ENCODE peak calls at places on chromosome 9, in six cellular contexts. X, I, B, H, E and A are unnamed samples.

GRCh38 chr9:134215709-134216448 is 51.5 kb upstream of the RNU6ATAC start:
- DNase-seq in X (peak), I (peak), B (peak), H (no peak), E (no peak), A (peak)

GRCh38 chr9:97536480-97536879 is 35.0 kb downstream of the TMOD1 start:
- DNase-seq in X (no peak), I (no peak), B (no peak), H (peak), E (no peak), A (peak)

GRCh38 chr9:36873247-36873875 is 160.7 kb downstream of the PAX5 start:
- DNase-seq in X (peak), I (peak), B (peak), H (peak), E (peak), A (peak)

GRCh38 chr9:70257991-70258691 is 637 bp upstream of the SMC5 start:
- DNase-seq in X (peak), I (peak), B (no peak), H (peak), E (peak), A (no peak)

GRCh38 chr9:96654450-96655197 is 493 bp downstream of the PRXL2C start:
- DNase-seq in X (peak), I (peak), B (peak), H (peak), E (peak), A (peak)

GRCh38 chr9:89676281-89676680 is 71.5 kb downstream of the GADD45G start:
- DNase-seq in X (no peak), I (peak), B (no peak), H (no peak), E (peak), A (peak)

GRCh38 chr9:116616304-116616914 is 70.7 kb upstream of the TRIM32 start:
- DNase-seq in X (no peak), I (no peak), B (no peak), H (no peak), E (no peak), A (no peak)

GRCh38 chr9:34891386-34891785 is 66.7 kb upstream of the PHF24 start:
- DNase-seq in X (no peak), I (no peak), B (no peak), H (no peak), E (no peak), A (no peak)

GRCh38 chr9:93261735-93262523 is 78.0 kb downstream of the WNK2 start:
- DNase-seq in X (no peak), I (peak), B (peak), H (no peak), E (no peak), A (peak)

GRCh38 chr9:15416880-15417279 is 5.8 kb upstream of the SNAPC3 start:
- DNase-seq in X (peak), I (peak), B (no peak), H (peak), E (peak), A (no peak)

DNA sequence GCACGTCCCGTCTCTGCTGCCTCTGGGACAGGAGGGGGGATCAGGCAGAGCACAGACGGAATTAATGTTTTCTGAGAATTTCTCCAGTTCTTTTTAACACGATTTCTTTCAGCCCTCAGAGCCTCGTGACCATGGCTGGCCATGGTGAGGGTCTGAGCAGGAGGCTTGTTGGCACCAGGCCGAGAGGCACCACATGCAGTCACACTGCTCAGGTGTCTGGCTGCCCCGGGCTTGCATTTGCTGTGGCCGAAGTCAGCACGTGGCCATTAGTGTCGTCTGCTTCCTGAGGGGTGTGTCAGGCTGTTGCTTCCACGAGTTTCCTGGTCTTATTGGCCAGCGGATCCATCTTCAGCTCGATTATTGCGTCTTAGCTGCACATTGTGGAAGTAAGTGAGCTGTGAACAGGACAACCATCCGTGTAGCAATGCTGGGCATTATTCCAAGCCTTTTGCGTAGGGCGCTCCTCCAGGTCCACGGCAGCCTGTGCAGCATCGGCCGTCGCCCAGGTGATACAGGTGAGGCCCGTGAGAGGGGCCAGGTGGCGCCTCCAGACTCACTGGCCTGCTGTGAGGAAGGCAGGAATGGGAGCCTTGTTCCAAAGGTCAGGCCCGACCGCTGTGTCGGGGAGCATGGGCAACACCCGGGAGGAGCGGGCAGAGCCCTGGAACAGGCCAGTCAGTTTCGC is 114.2 kb upstream of the CACNA1B start:
- DNase-seq in X (no peak), I (no peak), B (no peak), H (no peak), E (no peak), A (no peak)
- TF ChIP-seq POLR2A in X (no peak), I (no peak), B (no peak), H (no peak), E (no peak), A (no peak)

DNA sequence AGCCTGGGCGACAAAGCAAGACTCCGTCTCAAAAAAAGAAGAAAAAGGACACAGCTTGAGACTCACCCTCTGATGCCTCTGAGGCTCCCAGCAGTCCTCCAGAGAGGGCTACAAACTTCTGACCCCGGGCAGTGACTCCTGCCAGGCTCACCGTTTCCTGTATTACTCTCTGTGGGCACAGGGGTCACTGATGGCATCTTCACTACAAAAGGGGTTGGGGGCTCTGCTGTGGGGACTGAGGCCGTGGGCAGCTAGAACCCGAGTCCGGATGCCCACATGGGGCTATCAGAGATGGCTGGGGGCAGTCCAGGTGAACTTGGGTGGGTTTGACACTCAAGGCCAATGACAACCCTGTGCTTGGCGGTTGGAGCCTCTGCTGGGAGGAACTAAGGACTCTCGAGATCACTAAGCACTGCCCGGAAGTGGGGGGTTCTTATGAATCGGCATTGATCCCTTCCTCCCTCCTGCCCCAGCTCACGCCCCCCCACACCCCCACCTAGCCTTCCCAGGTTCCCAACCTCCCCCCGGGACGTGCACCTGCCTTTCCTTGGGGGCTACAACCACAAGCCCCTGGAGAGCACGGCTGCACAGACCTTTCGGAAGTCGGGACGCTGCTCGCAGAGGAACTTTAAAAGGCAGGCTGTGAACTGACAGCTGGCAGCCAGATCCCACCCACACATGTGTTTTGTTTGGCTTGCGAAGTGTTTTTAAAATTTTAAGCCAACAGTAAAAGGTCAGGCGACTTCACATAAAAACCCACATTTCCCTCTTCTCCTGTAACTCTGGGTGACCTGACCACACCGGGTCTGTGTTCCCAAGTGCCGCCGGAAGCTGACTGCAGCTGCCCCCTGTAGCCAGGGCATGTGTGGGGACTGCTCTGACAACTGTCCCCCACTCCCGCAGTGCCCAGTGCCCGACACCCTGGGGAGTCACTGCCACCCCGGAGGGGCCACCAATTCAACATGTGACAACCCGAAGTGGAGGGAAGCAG is 5.0 kb upstream of the RALGDS start:
- DNase-seq in X (no peak), I (no peak), B (peak), H (peak), E (no peak), A (no peak)
- H3K4me3 ChIP-seq in X (no peak), I (peak), B (peak), H (peak), E (peak), A (peak)

GRCh38 chr9:124286292-124286931 is 28.7 kb downstream of the NEK6 start:
- DNase-seq in X (no peak), I (peak), B (peak), H (no peak), E (peak), A (no peak)
- TF ChIP-seq POLR2A in X (no peak), I (no peak), B (no peak), H (no peak), E (no peak), A (no peak)

GRCh38 chr9:127809002-127809561 is 6.4 kb downstream of the FPGS start:
- DNase-seq in X (no peak), I (no peak), B (peak), H (no peak), E (no peak), A (no peak)
- H3K4me3 ChIP-seq in X (no peak), I (no peak), B (no peak), H (no peak), E (no peak), A (no peak)

DNA sequence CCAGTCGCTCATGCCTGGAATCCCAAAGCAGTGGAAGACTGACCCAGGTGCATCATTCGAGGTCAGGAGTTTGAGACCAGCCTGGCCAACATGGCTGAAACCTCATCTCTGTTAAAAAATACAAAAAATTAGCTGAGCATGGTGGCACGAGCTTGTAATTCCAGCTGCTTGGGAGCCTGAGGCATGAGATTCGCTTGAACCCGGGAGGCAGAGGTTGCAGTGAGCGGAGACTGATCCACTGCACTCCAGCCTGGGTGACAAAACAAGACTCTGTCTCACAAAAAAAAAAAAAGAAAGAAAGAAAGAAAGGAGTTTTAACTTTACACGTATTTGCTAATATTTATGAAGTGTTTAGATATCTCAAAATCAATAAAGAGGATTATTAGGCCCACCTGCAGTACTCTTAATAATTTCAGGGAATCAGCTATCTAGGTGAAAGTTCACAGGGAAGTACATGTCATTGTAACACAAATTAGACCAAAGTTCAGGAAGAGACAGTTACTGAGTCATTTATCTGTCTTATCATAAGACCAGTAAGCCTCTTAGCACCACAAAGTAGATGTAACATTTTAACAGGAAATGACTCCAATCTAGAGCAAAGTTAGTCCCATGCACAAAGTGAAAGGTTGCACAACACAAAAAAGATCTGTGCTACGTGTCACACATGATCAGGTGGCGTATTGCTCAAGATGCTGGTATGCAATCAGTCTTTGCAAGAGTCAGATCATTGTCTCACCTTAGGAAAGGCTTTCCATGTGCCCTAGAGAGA is 34.1 kb upstream of the PLIN2 start:
- DNase-seq in X (peak), I (peak), B (no peak), H (peak), E (peak), A (peak)
- TF ChIP-seq POLR2A in X (peak), I (no peak), B (no peak), H (no peak), E (no peak), A (no peak)

DNA sequence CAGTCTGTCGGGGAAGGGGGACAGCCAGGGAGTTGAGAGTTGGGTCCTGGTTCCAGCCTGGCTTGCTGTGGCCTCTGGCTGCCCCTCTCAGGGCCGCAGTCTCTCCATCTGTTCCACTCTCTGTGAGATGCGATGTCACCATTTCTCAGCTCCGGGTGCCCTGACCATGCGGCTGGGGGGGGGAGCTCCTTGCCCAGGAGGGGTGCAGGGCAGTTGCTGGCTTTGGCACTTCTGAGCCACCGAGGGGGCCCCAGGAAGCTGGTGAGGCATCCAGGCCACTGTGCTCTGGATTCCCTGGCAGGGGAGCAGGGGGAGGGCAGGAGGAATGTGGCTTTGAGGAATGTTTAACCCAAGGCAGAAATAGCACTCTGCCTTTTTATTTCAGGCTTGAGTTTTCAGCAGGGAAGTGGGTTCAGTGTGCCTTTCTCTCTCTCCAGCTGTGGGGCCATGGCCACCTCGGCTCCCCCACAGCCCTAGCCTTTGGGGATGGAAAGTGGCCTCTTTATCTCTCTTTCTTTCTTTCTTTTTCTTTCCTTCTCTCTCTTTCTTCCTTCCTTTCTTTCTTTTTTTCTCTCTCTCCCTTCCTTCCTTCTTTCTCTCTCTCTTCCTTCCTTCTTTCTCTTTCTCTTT is 11.0 kb downstream of the NCS1 start:
- DNase-seq in X (peak), I (no peak), B (no peak), H (no peak), E (no peak), A (no peak)
- H3K4me3 ChIP-seq in X (peak), I (no peak), B (no peak), H (no peak), E (no peak), A (no peak)

DNA sequence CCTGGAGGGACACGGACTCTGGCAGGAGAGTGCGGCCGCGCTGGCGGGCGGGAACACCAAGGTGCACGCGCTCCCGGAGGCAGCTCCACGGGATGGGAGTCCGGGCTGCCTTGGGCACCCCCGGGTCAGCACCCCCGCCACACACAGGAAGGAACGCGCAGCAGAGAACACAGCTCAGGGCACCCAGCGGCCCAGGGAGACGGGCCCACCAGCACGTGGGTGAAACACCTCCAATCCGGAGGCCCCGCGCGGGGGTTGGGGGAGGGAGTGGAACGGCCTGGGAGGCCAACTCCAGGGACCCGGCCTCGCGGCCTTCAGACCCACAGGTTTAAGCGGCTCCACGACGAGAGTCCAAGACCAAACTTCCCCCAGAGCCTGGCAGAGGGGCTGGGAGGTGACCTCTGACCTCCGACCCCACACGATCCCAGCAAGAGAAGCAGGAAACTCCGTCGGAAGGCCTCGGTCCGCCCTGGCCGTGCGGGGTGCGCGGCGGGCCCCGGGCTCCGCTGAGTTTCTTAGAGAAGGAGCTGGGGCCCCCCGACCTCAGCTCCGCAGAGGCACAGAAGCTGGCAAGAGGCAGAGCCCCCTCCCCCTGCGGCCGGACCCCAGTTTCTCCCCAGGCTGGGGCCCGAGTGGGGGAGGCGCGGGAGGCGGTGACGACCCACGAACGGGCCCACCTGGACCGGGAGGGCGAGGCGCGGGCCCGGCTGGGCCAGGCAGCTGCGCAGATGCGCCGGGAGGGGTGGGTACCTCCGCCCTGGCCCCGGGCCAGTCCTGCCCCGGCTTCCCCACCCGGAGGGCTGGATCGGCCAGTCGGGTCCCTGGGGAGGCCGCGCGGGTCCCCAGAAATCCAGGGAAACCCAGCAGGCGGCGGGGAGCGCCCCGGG is 851 bp downstream of the NACC2 start:
- DNase-seq in X (peak), I (peak), B (peak), H (peak), E (peak), A (peak)
- TF ChIP-seq POLR2A in X (peak), I (no peak), B (peak), H (peak), E (peak), A (peak)

GRCh38 chr9:136686794-136687711 is at the start of gene AGPAT2:
- DNase-seq in X (no peak), I (peak), B (peak), H (peak), E (peak), A (peak)

GRCh38 chr9:136689108-136689460 is 1.8 kb upstream of the AGPAT2 start:
- DNase-seq in X (no peak), I (no peak), B (no peak), H (no peak), E (no peak), A (no peak)

GRCh38 chr9:136688274-136689107 is 1.2 kb upstream of the AGPAT2 start:
- DNase-seq in X (no peak), I (no peak), B (no peak), H (no peak), E (no peak), A (no peak)

GRCh38 chr9:136686534-136686793 is 793 bp downstream of the AGPAT2 start:
- DNase-seq in X (no peak), I (no peak), B (no peak), H (no peak), E (no peak), A (no peak)

DNA sequence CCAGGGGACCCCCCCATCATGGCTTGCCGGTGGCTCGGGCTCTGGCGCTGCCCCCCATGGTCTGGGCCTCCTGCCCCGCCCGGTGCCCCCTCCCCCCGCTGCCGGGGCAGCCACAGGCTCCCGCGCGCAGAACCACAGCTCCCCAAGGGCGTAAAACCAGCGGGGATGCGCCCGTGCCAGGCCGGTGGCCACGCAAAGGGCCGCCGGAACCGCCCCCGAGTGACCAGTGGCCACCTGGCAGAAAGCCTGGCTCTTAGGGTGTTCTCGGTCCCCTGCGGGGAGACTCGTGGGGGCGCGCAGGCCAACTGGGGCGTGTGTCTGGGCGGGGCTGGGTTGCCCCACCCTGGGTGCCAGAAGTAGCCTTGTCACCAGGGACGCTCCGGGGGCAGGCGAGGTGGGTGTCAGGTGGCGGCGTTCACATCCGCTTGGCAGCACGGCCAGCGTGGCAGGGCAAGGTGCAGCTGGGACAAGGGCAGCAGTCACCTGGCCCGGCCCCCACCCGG is 515 bp upstream of the AGPAT2 start:
- DNase-seq in X (no peak), I (peak), B (peak), H (no peak), E (peak), A (peak)
- H3K4me3 ChIP-seq in X (no peak), I (peak), B (peak), H (peak), E (peak), A (peak)

DNA sequence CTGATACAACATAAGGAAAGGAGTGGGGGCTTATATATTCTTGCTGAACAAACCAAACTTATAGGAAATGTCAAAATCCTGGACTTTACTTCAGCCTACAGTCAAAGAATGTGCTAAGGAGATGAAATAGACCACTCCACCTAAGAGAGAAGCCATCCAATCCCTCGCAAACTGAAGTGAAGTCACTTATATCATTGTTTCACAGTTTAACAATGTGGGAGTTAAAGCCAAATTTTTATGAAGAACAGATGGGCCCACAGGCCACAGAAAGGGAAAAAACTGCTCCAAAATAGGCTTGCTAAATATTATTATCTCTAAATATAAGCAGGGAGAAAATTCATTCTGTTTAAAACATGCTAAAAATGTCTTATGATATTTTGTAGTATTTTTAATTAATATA is 233.3 kb downstream of the GAS1 start:
- DNase-seq in X (no peak), I (no peak), B (no peak), H (no peak), E (no peak), A (no peak)
- TF ChIP-seq POLR2A in X (no peak), I (no peak), B (no peak), H (no peak), E (no peak), A (no peak)